ENCODE peak calls at places on chromosomes 11 and 22, in four cellular contexts. C is A549, D is foreskin keratinocyte, P is astrocyte of the hippocampus. O is an unnamed sample.
A peak's percentile ranks its signal among the peaks of the same experiment; 100 is the strongest.

GRCh38 chr11:78564037-78564888 is 10.4 kb downstream of the NARS2 start:
- DNase-seq in C (peak; percentile 28), D (peak; percentile 44), P (peak; percentile 78), O (peak; percentile 75)

GRCh38 chr22:25025586-25025985 is 73.1 kb downstream of the KIAA1671 start:
- DNase-seq in C (no peak), D (no peak), P (no peak), O (no peak)

GRCh38 chr11:97743205-97743742 is 1277.5 kb upstream of the CNTN5 start:
- DNase-seq in C (no peak), D (peak; percentile 80), P (peak; percentile 36), O (no peak)

GRCh38 chr11:119085523-119085878 is 820 bp downstream of the HMBS start:
- DNase-seq in C (no peak), D (no peak), P (no peak), O (no peak)

GRCh38 chr11:61834278-61835004 is 6.3 kb downstream of the FADS2 start:
- DNase-seq in C (no peak), D (peak; percentile 28), P (peak; percentile 57), O (peak; percentile 51)

GRCh38 chr11:21411114-21411513 is 741.7 kb downstream of the NELL1 start:
- DNase-seq in C (no peak), D (peak; percentile 74), P (peak; percentile 59), O (no peak)

GRCh38 chr22:27476729-27477128 is 324.8 kb downstream of the MN1 start:
- DNase-seq in C (peak; percentile 60), D (peak; percentile 91), P (peak; percentile 87), O (peak; percentile 79)

GRCh38 chr11:111427471-111427912 is 48.4 kb upstream of the POU2AF1 start:
- DNase-seq in C (no peak), D (peak; percentile 26), P (peak; percentile 35), O (peak; percentile 80)

GRCh38 chr11:21909145-21909544 is 283.7 kb upstream of the ANO5 start:
- DNase-seq in C (peak; percentile 3), D (no peak), P (no peak), O (no peak)

GRCh38 chr11:908273-908672 is 2.3 kb downstream of the CHID1 start:
- DNase-seq in C (no peak), D (peak; percentile 22), P (no peak), O (no peak)

GRCh38 chr11:40118780-40119179 is 1340.7 kb downstream of the LRRC4C start:
- DNase-seq in C (no peak), D (no peak), P (no peak), O (no peak)

GRCh38 chr22:49431559-49431958 is 396.1 kb downstream of the BRD1 start:
- DNase-seq in C (no peak), D (no peak), P (no peak), O (no peak)

GRCh38 chr11:2096001-2096918 is 42.9 kb downstream of the IGF2 start:
- DNase-seq in C (no peak), D (no peak), P (peak; percentile 90), O (no peak)

GRCh38 chr11:64876226-64876750 is 2.1 kb downstream of the EHD1 start:
- DNase-seq in C (no peak), D (no peak), P (no peak), O (no peak)

GRCh38 chr11:2384723-2385041 is 7.6 kb downstream of the CD81 start:
- DNase-seq in C (no peak), D (no peak), P (no peak), O (no peak)

GRCh38 chr11:18394928-18395734 is 768 bp downstream of the LDHA start:
- DNase-seq in C (peak; percentile 17), D (no peak), P (peak; percentile 46), O (peak; percentile 56)

GRCh38 chr22:21587803-21588611 is 20.5 kb downstream of the UBE2L3 start:
- DNase-seq in C (no peak), D (no peak), P (peak; percentile 32), O (no peak)

GRCh38 chr11:4071828-4072421 is 22.7 kb upstream of the RRM1 start:
- DNase-seq in C (no peak), D (no peak), P (peak; percentile 70), O (peak; percentile 44)

GRCh38 chr11:95991545-95991944 is 67.6 kb upstream of the MTMR2 start:
- DNase-seq in C (no peak), D (no peak), P (peak; percentile 84), O (no peak)

GRCh38 chr11:114618139-114618538 is 22.6 kb upstream of the NXPE4 start:
- DNase-seq in C (no peak), D (no peak), P (no peak), O (no peak)

GRCh38 chr11:86706341-86707131 is 34.1 kb upstream of the ME3 start:
- DNase-seq in C (no peak), D (no peak), P (no peak), O (no peak)

GRCh38 chr11:110710520-110711381 is 1.5 kb downstream of the ARHGAP20 start:
- DNase-seq in C (no peak), D (no peak), P (peak; percentile 45), O (peak; percentile 95)

GRCh38 chr11:61577383-61578118 is 3.3 kb downstream of the SYT7 start:
- DNase-seq in C (no peak), D (no peak), P (no peak), O (peak; percentile 61)

GRCh38 chr11:2573240-2574042 is 126.4 kb downstream of the KCNQ1OT1 start:
- DNase-seq in C (no peak), D (no peak), P (no peak), O (no peak)

GRCh38 chr11:79543101-79543500 is 102.3 kb upstream of the TENM4 start:
- DNase-seq in C (no peak), D (no peak), P (no peak), O (no peak)

GRCh38 chr22:21752276-21752675 is 16.7 kb upstream of the YPEL1 start:
- DNase-seq in C (no peak), D (no peak), P (no peak), O (no peak)

GRCh38 chr11:19906126-19906525 is 193.5 kb downstream of the NAV2 start:
- DNase-seq in C (no peak), D (no peak), P (no peak), O (no peak)

O was measured in left kidney.